ENCODE peak calls at places on chromosomes 7 and 10, in ten cellular contexts. P is IMR-90, A is heart left ventricle, C is prostate gland, N is suprapubic skin, W is transverse colon, Y is esophagus squamous epithelium, S is HCT116, D is body of pancreas, Q is endothelial cell of umbilical vein. V is an unnamed sample.

GRCh38 chr7:148982596-148983219 is 45.6 kb downstream of the PDIA4 start:
- DNase-seq in W (no peak), N (no peak), S (no peak), A (no peak), C (no peak), Q (peak; percentile 39), P (peak; percentile 53), Y (no peak), D (peak; percentile 43), V (no peak)

GRCh38 chr7:2065516-2065915 is 167.2 kb downstream of the MAD1L1 start:
- DNase-seq in A (no peak), P (no peak), C (no peak), N (no peak), S (no peak), Y (no peak), W (no peak), Q (no peak), D (no peak), V (no peak)

GRCh38 chr7:108248821-108249220 is 118.7 kb upstream of the LAMB4 start:
- DNase-seq in N (no peak), S (no peak), P (no peak), C (no peak), W (no peak), Y (no peak), Q (no peak), D (no peak), A (no peak), V (no peak)

GRCh38 chr10:11610855-11611247 is 599 bp downstream of the USP6NL start:
- DNase-seq in C (peak; percentile 24), W (peak; percentile 38), Q (no peak), N (peak; percentile 81), P (peak; percentile 37), S (no peak), D (peak; percentile 41), A (peak; percentile 28), Y (no peak), V (no peak)

GRCh38 chr7:46210467-46210866 is 289.4 kb upstream of the IGFBP3 start:
- DNase-seq in N (no peak), S (no peak), D (no peak), A (no peak), W (no peak), Y (no peak), Q (no peak), P (peak; percentile 19), C (no peak), V (no peak)

GRCh38 chr10:71031601-71032000 is 143.2 kb upstream of the PCBD1 start:
- DNase-seq in S (no peak), W (no peak), P (no peak), N (no peak), Q (no peak), A (no peak), C (no peak), D (no peak), Y (no peak), V (no peak)

GRCh38 chr10:78424721-78425120 is 391.1 kb downstream of the RPS24 start:
- DNase-seq in S (peak; percentile 41), N (peak; percentile 18), P (no peak), D (no peak), C (no peak), Q (peak; percentile 32), Y (no peak), A (no peak), W (no peak), V (no peak)

GRCh38 chr10:29426420-29426819 is 137.6 kb downstream of the LYZL1 start:
- DNase-seq in A (no peak), N (no peak), W (no peak), S (no peak), C (no peak), P (no peak), Y (no peak), Q (no peak), D (no peak), V (no peak)

GRCh38 chr10:95537543-95537930 is 23.6 kb downstream of the SORBS1 start:
- DNase-seq in Y (no peak), D (no peak), A (no peak), W (no peak), S (no peak), P (no peak), Q (no peak), C (no peak), N (no peak), V (no peak)
- H3K4me1 ChIP-seq in Y (peaks cover 73% of the 10 kb centered on the region), D (peaks cover 36% of the 10 kb centered on the region), A (peaks cover 50% of the 10 kb centered on the region), W (peaks cover 75% of the 10 kb centered on the region), S (no peaks in the 10 kb centered on the region), P (no peaks in the 10 kb centered on the region), Q (peaks cover 24% of the 10 kb centered on the region), C (no peaks in the 10 kb centered on the region), N (no peaks in the 10 kb centered on the region), V (no peaks in the 10 kb centered on the region)

GRCh38 chr10:114575417-114576131 is 82.5 kb downstream of the ABLIM1 start:
- DNase-seq in D (no peak), N (no peak), W (no peak), Q (no peak), Y (no peak), P (no peak), C (peak; percentile 21), S (no peak), A (no peak), V (no peak)
- TF ChIP-seq POLR2A in D (no peak), N (no peak), W (no peak), Q (no peak), Y (no peak), P (no peak), C (no peak), S (no peak), A (no peak), V (no peak)

GRCh38 chr7:52920977-52921376 is 114.5 kb upstream of the POM121L12 start:
- DNase-seq in Y (no peak), P (no peak), S (no peak), C (no peak), A (no peak), Q (no peak), W (no peak), D (no peak), N (no peak), V (no peak)

DNA sequence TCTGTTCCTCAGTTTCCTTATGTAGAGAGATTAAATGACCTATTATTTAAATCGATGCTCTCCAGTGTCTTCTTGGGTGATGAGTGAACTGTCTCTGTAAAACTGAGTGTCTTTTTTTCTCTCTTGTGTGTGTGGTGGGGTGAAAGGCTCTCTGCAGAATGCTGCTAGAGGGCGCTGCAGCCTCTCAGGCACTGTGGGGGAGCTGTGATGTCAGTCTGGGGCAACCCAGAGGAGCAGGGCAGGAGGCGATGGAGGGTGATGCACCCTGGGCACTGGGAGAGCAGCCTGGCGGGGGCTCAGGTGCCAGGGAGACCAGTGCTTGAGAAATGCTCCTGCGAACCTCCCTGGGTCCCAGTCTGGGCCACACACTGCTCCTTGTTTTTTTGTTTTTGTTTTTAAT is 110.1 kb upstream of the POM121L12 start:
- DNase-seq in D (no peak), Y (no peak), N (no peak), P (no peak), W (no peak), Q (no peak), S (no peak), A (no peak), C (no peak), V (no peak)
- TF ChIP-seq CTCF in D (no peak), Y (no peak), N (no peak), P (no peak), W (no peak), Q (no peak), S (no peak), A (no peak), C (no peak), V (no peak)

DNA sequence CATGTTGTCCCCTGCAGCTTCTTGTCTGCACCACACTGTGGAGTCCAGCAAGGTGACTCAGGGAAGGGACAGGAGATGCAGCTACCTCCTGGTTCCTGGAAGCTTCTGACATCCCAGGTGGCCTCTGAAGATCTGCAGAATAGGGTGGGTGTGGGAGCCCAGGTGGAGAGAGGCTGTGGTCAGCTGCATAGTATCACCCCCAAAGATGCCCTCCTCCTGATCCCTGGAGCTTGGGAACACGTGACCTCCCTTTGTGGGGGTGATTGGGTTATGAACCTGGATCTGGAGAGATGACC is 25.4 kb downstream of the CALML3 start:
- DNase-seq in Y (no peak), S (no peak), A (no peak), Q (no peak), N (peak; percentile 44), W (no peak), D (no peak), P (no peak), C (no peak), V (no peak)
- H3K4me1 ChIP-seq in Y (peaks cover 100% of the 10 kb centered on the region), S (peaks cover 44% of the 10 kb centered on the region), A (peaks cover 4% of the 10 kb centered on the region), Q (peaks cover 62% of the 10 kb centered on the region), N (peaks cover 92% of the 10 kb centered on the region), W (peaks cover 94% of the 10 kb centered on the region), D (peaks cover 55% of the 10 kb centered on the region), P (peaks cover 49% of the 10 kb centered on the region), C (peaks cover 66% of the 10 kb centered on the region), V (no peaks in the 10 kb centered on the region)

GRCh38 chr10:93171837-93172236 is 98.1 kb downstream of the CYP26A1 start:
- DNase-seq in W (no peak), S (no peak), A (no peak), C (no peak), D (no peak), Q (no peak), Y (no peak), N (no peak), P (no peak), V (no peak)
- TF ChIP-seq POLR2A in W (no peak), S (no peak), A (no peak), C (no peak), D (no peak), Q (no peak), Y (no peak), N (no peak), P (no peak), V (no peak)

GRCh38 chr7:33744293-33744692 is 161.0 kb upstream of the BMPER start:
- DNase-seq in D (no peak), N (no peak), P (peak; percentile 14), S (peak; percentile 21), C (no peak), W (no peak), A (no peak), Q (peak; percentile 34), Y (no peak), V (no peak)
- TF ChIP-seq CTCF in D (no peak), N (no peak), P (no peak), S (peak; percentile 36), C (peak; percentile 37), W (peak; percentile 37), A (no peak), Q (peak; percentile 40), Y (no peak), V (no peak)